ENCODE peak calls at places on chromosomes 7 and 10, in four cellular contexts. E is left lung, P is fibroblast of lung, L is cardiac muscle cell. R is an unnamed sample.
A peak's percentile ranks its signal among the peaks of the same experiment; 100 is the strongest.

GRCh38 chr7:15309891-15310290 is 251.9 kb downstream of the AGMO start:
- DNase-seq in P (peak; percentile 12), L (peak; percentile 26), E (no peak), R (no peak)

GRCh38 chr7:33880787-33881186 is 24.6 kb upstream of the BMPER start:
- DNase-seq in E (no peak), P (no peak), L (no peak), R (no peak)

GRCh38 chr7:7895754-7896153 is 72.8 kb upstream of the GLCCI1 start:
- DNase-seq in P (no peak), E (no peak), L (no peak), R (no peak)

GRCh38 chr10:73585223-73585784 is 5.8 kb downstream of the USP54 start:
- DNase-seq in E (no peak), P (peak; percentile 26), L (no peak), R (no peak)

GRCh38 chr7:27162548-27162848 is 2.8 kb downstream of the HOXA9 start:
- DNase-seq in E (no peak), P (no peak), L (no peak), R (no peak)

GRCh38 chr10:133355266-133355665 is 2.6 kb downstream of the FUOM start:
- DNase-seq in E (peak; percentile 54), L (no peak), P (no peak), R (no peak)

GRCh38 chr10:132019366-132019765 is 37.6 kb upstream of the BNIP3 start:
- DNase-seq in P (no peak), E (no peak), L (no peak), R (no peak)

GRCh38 chr7:85286449-85286848 is 99.6 kb upstream of the SEMA3D start:
- DNase-seq in L (no peak), P (no peak), E (no peak), R (no peak)

GRCh38 chr7:81317741-81318140 is 398.9 kb upstream of the SEMA3C start:
- DNase-seq in L (no peak), P (no peak), E (no peak), R (no peak)

GRCh38 chr10:95408148-95408930 is 117.5 kb upstream of the PDLIM1 start:
- DNase-seq in P (no peak), L (no peak), E (no peak), R (peak; percentile 66)

GRCh38 chr10:26441491-26442214 is 3.5 kb downstream of the APBB1IP start:
- DNase-seq in L (no peak), E (no peak), P (no peak), R (no peak)

DNA sequence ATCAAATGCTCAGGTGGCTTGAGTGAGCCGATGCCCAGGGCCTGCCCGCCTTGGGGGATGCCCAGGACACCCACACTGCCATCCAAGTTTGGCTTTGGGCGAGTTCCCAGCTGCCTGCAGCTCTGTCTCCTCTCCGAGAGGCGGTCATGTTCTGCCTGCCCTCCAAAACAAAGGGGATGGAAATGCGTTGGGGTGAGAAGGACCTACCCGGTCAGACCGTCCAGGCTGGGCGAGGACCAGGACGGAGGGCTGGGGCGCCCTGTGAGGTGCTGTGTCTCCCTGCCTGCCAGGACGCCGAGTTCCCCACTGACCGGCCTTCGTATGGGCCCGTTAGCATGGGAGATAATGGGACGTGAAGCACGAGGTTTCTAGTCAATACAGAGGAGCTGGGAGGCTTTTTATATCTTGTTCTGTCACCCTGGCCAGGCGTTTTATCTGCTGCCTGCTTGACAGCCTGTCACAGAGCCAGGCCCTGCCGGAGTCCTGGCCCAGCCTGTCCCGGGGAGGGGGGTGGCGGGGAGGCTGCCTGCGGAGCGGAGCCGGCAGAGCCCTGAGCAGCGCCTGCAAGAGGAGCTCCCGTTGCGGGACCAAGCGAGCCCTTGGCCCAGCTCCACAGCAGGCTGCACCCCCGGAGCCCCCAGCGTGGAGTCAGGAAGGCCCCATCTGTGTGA is 22.0 kb upstream of the ELFN1 start:
- DNase-seq in E (peak; percentile 80), L (peak; percentile 41), P (no peak), R (no peak)
- H3K27ac ChIP-seq in E (no peak overlapping the region), L (peak overlapping the region; percentile 49), P (no peak overlapping the region), R (no peak overlapping the region)

GRCh38 chr7:2103071-2103898 is 129.5 kb downstream of the MAD1L1 start:
- DNase-seq in E (no peak), L (no peak), P (no peak), R (no peak)
- H3K27ac ChIP-seq in E (no peak overlapping the region), L (no peak overlapping the region), P (peak overlapping the region; percentile 53), R (no peak overlapping the region)

DNA sequence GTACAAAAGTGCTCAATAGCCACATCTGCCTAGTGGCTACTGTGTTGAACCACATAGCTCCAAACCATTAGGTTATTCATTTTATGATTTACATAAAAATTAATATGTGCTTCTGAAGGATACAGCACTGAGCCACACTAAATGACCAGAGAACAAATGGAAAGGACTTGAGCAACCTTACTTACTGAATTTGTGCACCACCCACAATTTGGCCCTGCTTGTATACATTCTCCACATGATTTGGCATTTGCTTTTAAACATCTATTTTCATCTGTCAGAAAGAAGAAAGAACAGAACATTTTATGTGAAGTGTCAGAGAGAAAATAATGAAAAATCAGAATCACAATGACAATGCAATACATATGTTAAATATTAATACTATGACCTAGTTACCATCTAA is 25.7 kb downstream of the ITGB1 start:
- DNase-seq in P (no peak), L (no peak), E (no peak), R (no peak)
- H3K27ac ChIP-seq in P (no peak overlapping the region), L (no peak overlapping the region), E (no peak overlapping the region), R (no peak overlapping the region)

GRCh38 chr10:8418631-8419030 is 364.1 kb downstream of the GATA3 start:
- DNase-seq in P (no peak), L (peak; percentile 68), E (no peak), R (no peak)

GRCh38 chr10:8420182-8420581 is 365.7 kb downstream of the GATA3 start:
- DNase-seq in E (no peak), L (no peak), P (no peak), R (no peak)

GRCh38 chr10:8416755-8417154 is 362.3 kb downstream of the GATA3 start:
- DNase-seq in E (no peak), P (no peak), L (no peak), R (no peak)

GRCh38 chr10:8416192-8416701 is 361.8 kb downstream of the GATA3 start:
- DNase-seq in L (no peak), P (no peak), E (no peak), R (no peak)

DNA sequence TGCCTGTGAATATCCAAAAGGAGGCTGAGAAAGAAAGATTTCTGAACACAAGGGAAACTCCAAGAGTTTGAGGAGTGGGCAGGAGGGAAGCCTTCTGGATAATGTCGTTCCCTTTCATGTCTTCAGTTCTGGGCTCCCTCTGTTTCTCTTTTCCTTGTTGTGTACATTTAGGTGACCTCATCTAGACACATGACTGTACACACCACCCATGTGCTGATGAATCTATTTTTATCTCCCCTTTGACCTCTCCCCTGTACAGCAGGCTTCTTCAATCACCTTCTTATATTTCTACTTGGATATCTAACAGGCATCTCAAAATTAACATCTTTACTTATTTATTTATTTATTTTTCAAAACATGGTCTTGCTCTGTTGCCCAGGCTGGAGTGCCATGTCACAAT is 363.1 kb downstream of the GATA3 start:
- DNase-seq in L (no peak), P (no peak), E (no peak), R (no peak)
- H3K27ac ChIP-seq in L (no peak overlapping the region), P (no peak overlapping the region), E (no peak overlapping the region), R (no peak overlapping the region)

GRCh38 chr10:6580279-6581029 is 378 bp upstream of the PRKCQ start:
- DNase-seq in L (peak; percentile 74), P (peak; percentile 64), E (peak; percentile 98), R (no peak)
- H3K27ac ChIP-seq in L (peak overlapping the region; percentile 54), P (no peak overlapping the region), E (peak overlapping the region; percentile 77), R (no peak overlapping the region)

DNA sequence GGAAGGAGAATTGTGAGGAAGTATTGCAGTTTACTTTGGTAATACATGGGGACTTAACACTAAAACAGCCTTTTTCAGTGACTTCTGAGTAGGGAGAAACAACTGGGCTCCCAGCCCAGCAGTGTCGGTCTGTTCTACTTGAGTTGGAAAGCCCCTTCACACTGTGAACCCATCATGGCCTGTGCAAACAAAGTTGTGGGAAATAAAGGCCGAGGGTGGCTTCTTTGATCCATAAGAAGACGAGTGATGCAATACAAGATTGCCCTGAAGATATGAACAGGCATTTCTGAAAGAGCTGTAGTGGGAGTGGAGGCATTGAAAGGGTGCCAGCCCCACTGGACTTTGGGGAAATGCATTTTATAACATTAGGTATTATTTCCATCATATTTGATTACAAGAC is 28.3 kb downstream of the C10orf120 start:
- DNase-seq in P (no peak), E (no peak), L (no peak), R (peak; percentile 29)
- H3K27ac ChIP-seq in P (no peak overlapping the region), E (no peak overlapping the region), L (no peak overlapping the region), R (no peak overlapping the region)

GRCh38 chr10:52755297-52756062 is 17.1 kb downstream of the MBL2 start:
- DNase-seq in P (peak; percentile 85), E (no peak), L (peak; percentile 94), R (no peak)

GRCh38 chr10:52751337-52751736 is 21.2 kb downstream of the MBL2 start:
- DNase-seq in E (no peak), L (no peak), P (no peak), R (no peak)

GRCh38 chr10:52750629-52751028 is 22.0 kb downstream of the MBL2 start:
- DNase-seq in E (no peak), L (no peak), P (no peak), R (no peak)

GRCh38 chr10:52752261-52752660 is 20.3 kb downstream of the MBL2 start:
- DNase-seq in L (no peak), E (no peak), P (no peak), R (no peak)

GRCh38 chr10:52752801-52753437 is 19.7 kb downstream of the MBL2 start:
- DNase-seq in E (no peak), P (no peak), L (no peak), R (no peak)
- H3K27ac ChIP-seq in E (no peak overlapping the region), P (no peak overlapping the region), L (no peak overlapping the region), R (no peak overlapping the region)

GRCh38 chr10:92405006-92405924 is 114.3 kb downstream of the MARCHF5 start:
- DNase-seq in L (no peak), P (no peak), E (no peak), R (no peak)
- H3K27ac ChIP-seq in L (no peak overlapping the region), P (no peak overlapping the region), E (no peak overlapping the region), R (no peak overlapping the region)

R was measured in suprapubic skin.